ENCODE peak calls at places on chromosomes 6 and 20, in four cellular contexts. One of them, this sample, is unnamed.

GRCh38 chr6:111230351-111231077 is 143.2 kb downstream of the SLC16A10 start:
- DNase-seq in HepG2: no peak
- DNase-seq in K562: no peak
- DNase-seq in HCT116: no peak
- DNase-seq in this sample: no peak

GRCh38 chr20:36833275-36834020 is 42.5 kb upstream of the TLDC2 start:
- DNase-seq in HepG2: no peak
- DNase-seq in K562: no peak
- DNase-seq in HCT116: no peak
- DNase-seq in this sample: no peak

GRCh38 chr20:53642196-53643030 is 48.8 kb upstream of the ZNF217 start:
- DNase-seq in HepG2: peak
- DNase-seq in K562: peak
- DNase-seq in HCT116: peak
- DNase-seq in this sample: no peak

GRCh38 chr20:59318803-59319202 is 18.4 kb downstream of the EDN3 start:
- DNase-seq in HepG2: no peak
- DNase-seq in K562: no peak
- DNase-seq in HCT116: no peak
- DNase-seq in this sample: no peak

GRCh38 chr6:85672623-85673022 is 29.9 kb upstream of the SYNCRIP start:
- DNase-seq in HepG2: no peak
- DNase-seq in K562: no peak
- DNase-seq in HCT116: no peak
- DNase-seq in this sample: no peak

GRCh38 chr6:145155873-145156782 is 579.2 kb downstream of the EPM2A start:
- DNase-seq in HepG2: no peak
- DNase-seq in K562: no peak
- DNase-seq in HCT116: no peak
- DNase-seq in this sample: no peak

GRCh38 chr6:130834482-130835251 is 7.5 kb downstream of the SMLR1 start:
- DNase-seq in HepG2: peak
- DNase-seq in K562: no peak
- DNase-seq in HCT116: no peak
- DNase-seq in this sample: no peak

GRCh38 chr20:24825591-24825990 is 123.5 kb upstream of the CST7 start:
- DNase-seq in HepG2: no peak
- DNase-seq in K562: no peak
- DNase-seq in HCT116: no peak
- DNase-seq in this sample: no peak

GRCh38 chr6:47307362-47308222 is 2.1 kb downstream of the TNFRSF21 start:
- DNase-seq in HepG2: no peak
- DNase-seq in K562: no peak
- DNase-seq in HCT116: no peak
- DNase-seq in this sample: no peak

GRCh38 chr20:58642465-58642864 is 8.6 kb upstream of the STX16 start:
- DNase-seq in HepG2: no peak
- DNase-seq in K562: no peak
- DNase-seq in HCT116: no peak
- DNase-seq in this sample: no peak

GRCh38 chr6:155185544-155185943 is 78.3 kb upstream of the CLDN20 start:
- DNase-seq in HepG2: no peak
- DNase-seq in K562: no peak
- DNase-seq in HCT116: peak
- DNase-seq in this sample: no peak

GRCh38 chr6:139198529-139199303 is 63.8 kb downstream of the HECA start:
- DNase-seq in HepG2: no peak
- DNase-seq in K562: no peak
- DNase-seq in HCT116: no peak
- DNase-seq in this sample: no peak

GRCh38 chr6:133707456-133707855 is 181.5 kb upstream of the TCF21 start:
- DNase-seq in HepG2: no peak
- DNase-seq in K562: no peak
- DNase-seq in HCT116: no peak
- DNase-seq in this sample: no peak

GRCh38 chr6:6812427-6812826 is 223.9 kb downstream of the LY86 start:
- DNase-seq in HepG2: no peak
- DNase-seq in K562: no peak
- DNase-seq in HCT116: peak
- DNase-seq in this sample: no peak

GRCh38 chr6:6810727-6811126 is 222.2 kb downstream of the LY86 start:
- DNase-seq in HepG2: no peak
- DNase-seq in K562: no peak
- DNase-seq in HCT116: no peak
- DNase-seq in this sample: no peak

GRCh38 chr6:6808915-6809314 is 220.4 kb downstream of the LY86 start:
- DNase-seq in HepG2: no peak
- DNase-seq in K562: no peak
- DNase-seq in HCT116: no peak
- DNase-seq in this sample: no peak

GRCh38 chr6:6808343-6808742 is 219.8 kb downstream of the LY86 start:
- DNase-seq in HepG2: no peak
- DNase-seq in K562: no peak
- DNase-seq in HCT116: no peak
- DNase-seq in this sample: no peak

DNA sequence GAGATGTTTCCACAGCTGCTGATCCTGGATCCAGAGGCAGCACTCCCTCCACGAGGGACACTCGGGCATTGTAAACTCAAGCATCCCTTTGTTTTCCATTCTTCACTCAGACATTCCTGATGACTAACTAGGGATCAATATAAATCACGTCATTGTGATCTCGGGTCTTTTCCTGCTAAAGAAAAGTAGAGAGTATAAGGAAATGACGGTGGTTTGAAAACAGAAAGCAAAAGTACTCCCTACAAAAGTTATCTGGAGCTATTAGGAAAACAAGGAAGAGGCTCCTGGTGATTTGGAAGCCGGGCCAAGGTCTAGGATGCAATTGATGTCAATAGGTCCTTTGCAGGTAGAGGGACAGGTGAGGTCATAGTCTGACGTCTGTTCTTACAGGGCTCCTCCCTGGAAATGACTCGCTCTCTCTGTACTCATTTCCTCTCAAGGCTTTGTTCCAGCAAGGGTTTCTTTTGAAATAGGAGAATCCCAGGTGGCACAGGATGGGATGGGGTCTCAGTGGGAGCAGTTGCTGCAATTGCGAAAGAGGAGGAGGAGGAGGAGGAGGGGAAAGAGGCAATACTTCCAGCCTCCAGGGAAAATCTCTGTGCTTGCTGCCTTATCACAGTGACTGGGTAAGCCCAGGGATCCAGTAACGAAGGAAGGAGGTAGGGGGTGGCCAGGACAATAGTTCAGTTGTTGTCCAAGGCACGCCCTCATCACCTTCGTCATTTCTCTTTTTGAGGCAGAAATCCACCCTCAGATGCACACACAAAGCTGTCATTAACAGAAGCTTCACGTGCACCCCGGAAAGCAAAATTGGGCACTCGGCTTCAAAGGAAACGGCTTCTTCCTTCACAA is 222.9 kb downstream of the LY86 start:
- DNase-seq in HepG2: peak
- DNase-seq in K562: no peak
- DNase-seq in HCT116: peak
- DNase-seq in this sample: peak
- H3K4me3 ChIP-seq in HepG2: peak
- H3K4me3 ChIP-seq in K562: no peak
- H3K4me3 ChIP-seq in HCT116: peak
- H3K4me3 ChIP-seq in this sample: peak

GRCh38 chr20:61391812-61392520 is 139.9 kb downstream of the CDH4 start:
- DNase-seq in HepG2: no peak
- DNase-seq in K562: no peak
- DNase-seq in HCT116: no peak
- DNase-seq in this sample: no peak
- TF ChIP-seq POLR2AphosphoS5 in HepG2: no peak
- TF ChIP-seq POLR2AphosphoS5 in K562: no peak
- TF ChIP-seq POLR2AphosphoS5 in HCT116: no peak
- TF ChIP-seq POLR2AphosphoS5 in this sample: no peak

GRCh38 chr6:72651191-72651590 is 29.3 kb downstream of the KCNQ5 start:
- DNase-seq in HepG2: no peak
- DNase-seq in K562: no peak
- DNase-seq in HCT116: no peak
- DNase-seq in this sample: no peak
- TF ChIP-seq TCF7L2 in HepG2: no peak
- TF ChIP-seq TCF7L2 in K562: no peak
- TF ChIP-seq TCF7L2 in HCT116: no peak
- TF ChIP-seq TCF7L2 in this sample: no peak

GRCh38 chr20:33732166-33732970 is 572 bp downstream of the ZNF341 start:
- DNase-seq in HepG2: peak
- DNase-seq in K562: no peak
- DNase-seq in HCT116: peak
- DNase-seq in this sample: no peak

GRCh38 chr20:33731693-33732165 is at the start of gene ZNF341:
- DNase-seq in HepG2: peak
- DNase-seq in K562: peak
- DNase-seq in HCT116: peak
- DNase-seq in this sample: no peak

GRCh38 chr20:33730946-33731692 is 677 bp upstream of the ZNF341 start:
- DNase-seq in HepG2: no peak
- DNase-seq in K562: no peak
- DNase-seq in HCT116: no peak
- DNase-seq in this sample: no peak

GRCh38 chr20:33736962-33737361 is 5.2 kb downstream of the ZNF341 start:
- DNase-seq in HepG2: no peak
- DNase-seq in K562: no peak
- DNase-seq in HCT116: no peak
- DNase-seq in this sample: no peak

DNA sequence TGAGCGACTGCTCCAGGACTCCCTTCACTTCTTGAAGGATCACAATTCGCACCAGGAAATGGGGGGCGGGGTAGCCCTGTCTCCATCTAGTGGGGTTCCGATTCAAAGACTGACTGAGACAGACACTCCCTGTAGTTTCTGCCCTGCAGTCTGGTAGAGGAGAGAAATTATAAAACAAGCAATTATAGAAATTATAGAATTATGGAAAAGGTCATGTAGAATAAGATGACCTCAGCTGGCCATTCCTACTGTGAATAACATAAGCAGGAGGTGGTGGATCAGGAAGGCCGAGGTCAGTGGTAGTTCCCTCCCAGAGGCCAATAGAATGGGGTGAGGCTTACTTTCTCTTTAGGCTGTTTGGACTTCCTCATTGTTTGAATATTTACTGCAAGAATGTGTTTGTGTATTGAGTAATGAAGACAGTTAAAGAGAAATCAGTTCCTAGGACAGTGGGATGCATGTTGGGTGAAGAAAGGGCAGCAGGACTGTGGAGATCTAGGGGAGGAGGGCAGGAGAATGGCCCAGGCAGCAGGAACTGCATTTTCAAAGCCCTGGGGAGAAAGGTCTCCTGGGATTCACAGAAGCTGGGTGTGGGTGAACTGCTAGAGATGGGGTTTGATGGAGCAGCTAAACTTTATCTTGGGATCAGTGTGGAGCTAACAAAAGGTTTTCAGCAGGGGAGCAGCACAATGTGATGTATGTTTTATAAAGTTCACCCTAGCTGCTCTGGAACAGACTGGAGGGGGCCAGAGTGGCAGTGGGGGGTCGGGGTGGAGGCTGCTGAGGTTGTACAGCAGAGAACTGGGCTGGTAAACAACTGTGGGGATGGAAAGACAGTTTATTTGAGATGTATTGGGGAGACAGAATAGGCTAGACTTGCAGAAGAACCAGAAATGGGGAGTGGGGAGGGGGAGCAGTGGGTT is 2.1 kb downstream of the ZNF341 start:
- DNase-seq in HepG2: peak
- DNase-seq in K562: no peak
- DNase-seq in HCT116: no peak
- DNase-seq in this sample: no peak
- H3K4me3 ChIP-seq in HepG2: peak
- H3K4me3 ChIP-seq in K562: no peak
- H3K4me3 ChIP-seq in HCT116: peak
- H3K4me3 ChIP-seq in this sample: peak

GRCh38 chr6:55957961-55958422 is 82.6 kb upstream of the BMP5 start:
- DNase-seq in HepG2: no peak
- DNase-seq in K562: no peak
- DNase-seq in HCT116: no peak
- DNase-seq in this sample: no peak
- TF ChIP-seq POLR2AphosphoS5 in HepG2: no peak
- TF ChIP-seq POLR2AphosphoS5 in K562: no peak
- TF ChIP-seq POLR2AphosphoS5 in HCT116: no peak
- TF ChIP-seq POLR2AphosphoS5 in this sample: no peak

GRCh38 chr6:30562470-30563425 is 5.7 kb downstream of the PRR3 start:
- DNase-seq in HepG2: no peak
- DNase-seq in K562: no peak
- DNase-seq in HCT116: no peak
- DNase-seq in this sample: no peak
- TF ChIP-seq TCF7L2 in HepG2: no peak
- TF ChIP-seq TCF7L2 in K562: no peak
- TF ChIP-seq TCF7L2 in HCT116: no peak
- TF ChIP-seq TCF7L2 in this sample: no peak

DNA sequence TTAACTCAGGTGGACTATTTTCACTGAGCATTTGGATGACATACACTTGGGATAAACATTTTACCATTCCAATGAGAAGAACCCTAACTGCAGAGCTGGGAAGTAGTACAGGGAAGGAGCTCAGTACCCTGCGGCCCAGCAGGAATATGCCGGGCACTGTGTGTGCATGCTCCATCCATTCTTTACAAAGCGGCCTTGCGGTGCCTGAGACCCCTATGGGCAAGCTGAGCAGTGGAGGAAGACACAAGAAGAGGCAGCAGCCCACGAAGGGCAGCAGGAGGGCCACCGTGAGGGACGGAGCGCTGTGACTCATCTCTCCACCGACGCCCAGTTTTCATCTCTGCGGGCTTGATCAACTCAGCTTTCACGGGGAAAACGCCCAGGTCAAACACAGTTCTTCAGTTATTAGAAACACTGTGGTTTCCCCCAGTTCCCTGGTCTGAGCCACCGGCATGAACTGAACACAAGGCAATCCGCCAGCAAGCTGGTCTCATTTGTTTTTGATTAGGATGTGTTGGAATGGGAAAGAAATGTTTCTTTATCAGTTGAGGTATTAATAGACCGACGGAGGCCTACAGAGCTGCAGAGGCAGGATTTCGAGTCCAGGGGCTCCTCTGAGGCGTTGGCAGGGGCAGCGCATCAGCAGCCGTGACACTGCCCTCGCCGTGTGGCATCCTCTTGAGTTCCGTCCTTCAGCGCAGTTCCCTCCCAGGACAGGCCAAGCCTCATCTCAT is 44.9 kb downstream of the IRF4 start:
- DNase-seq in HepG2: no peak
- DNase-seq in K562: no peak
- DNase-seq in HCT116: peak
- DNase-seq in this sample: no peak
- H3K4me3 ChIP-seq in HepG2: no peak
- H3K4me3 ChIP-seq in K562: no peak
- H3K4me3 ChIP-seq in HCT116: peak
- H3K4me3 ChIP-seq in this sample: no peak